ENCODE peak calls at places on chromosomes 12 and 14, in four cellular contexts. G, V, O and Q are unnamed samples.

GRCh38 chr12:19066471-19067001 is 63.0 kb upstream of the PLEKHA5 start:
- DNase-seq in V (no peak), O (no peak), G (no peak), Q (no peak)

GRCh38 chr14:63624701-63625100 is 17.0 kb downstream of the WDR89 start:
- DNase-seq in G (no peak), O (no peak), V (no peak), Q (no peak)

GRCh38 chr12:116202940-116203339 is 74.6 kb downstream of the MED13L start:
- DNase-seq in G (peak), O (no peak), V (peak), Q (no peak)

GRCh38 chr14:73124180-73124894 is 12.0 kb upstream of the PSEN1 start:
- DNase-seq in O (peak), V (no peak), G (peak), Q (no peak)

GRCh38 chr14:100223332-100224171 is 15.4 kb upstream of the YY1 start:
- DNase-seq in V (peak), G (peak), O (no peak), Q (peak)

GRCh38 chr12:52242442-52243263 is 9.6 kb downstream of the KRT7 start:
- DNase-seq in O (no peak), V (no peak), G (no peak), Q (no peak)

GRCh38 chr12:8698132-8698829 is 490 bp downstream of the RIMKLB start:
- DNase-seq in G (peak), O (peak), V (peak), Q (peak)

GRCh38 chr12:52254180-52254964 is 20.1 kb upstream of the KRT86 start:
- DNase-seq in O (no peak), G (no peak), V (no peak), Q (no peak)

GRCh38 chr12:81987351-81987750 is 228.2 kb upstream of the PPFIA2 start:
- DNase-seq in G (no peak), V (no peak), O (no peak), Q (no peak)

GRCh38 chr14:97104029-97104428 is 306.8 kb downstream of the VRK1 start:
- DNase-seq in V (no peak), O (no peak), G (no peak), Q (no peak)

GRCh38 chr14:88452231-88452630 is 66.8 kb downstream of the SPATA7 start:
- DNase-seq in V (no peak), G (peak), O (no peak), Q (no peak)

GRCh38 chr14:51849095-51849494 is 11.3 kb upstream of the GNG2 start:
- DNase-seq in G (no peak), O (no peak), V (peak), Q (no peak)

GRCh38 chr14:92513966-92514843 is 624 bp downstream of the RIN3 start:
- DNase-seq in V (peak), O (peak), G (peak), Q (peak)

GRCh38 chr14:93926873-93927571 is at the start of gene FAM181A:
- DNase-seq in G (no peak), O (no peak), V (no peak), Q (peak)

GRCh38 chr12:45928309-45928708 is 62.1 kb downstream of the SCAF11 start:
- DNase-seq in G (no peak), V (no peak), O (no peak), Q (no peak)

GRCh38 chr12:116434155-116435065 is 124.8 kb upstream of the MAP1LC3B2 start:
- DNase-seq in G (peak), O (peak), V (peak), Q (peak)

GRCh38 chr12:108798551-108799221 is 58.7 kb downstream of the SSH1 start:
- DNase-seq in G (no peak), V (peak), O (no peak), Q (no peak)

GRCh38 chr12:127133675-127134335 is 1133.2 kb upstream of the TMEM132C start:
- DNase-seq in O (peak), V (no peak), G (peak), Q (no peak)

GRCh38 chr14:103859416-103860202 is 12.2 kb upstream of the PPP1R13B start:
- DNase-seq in O (no peak), G (no peak), V (no peak), Q (no peak)

GRCh38 chr14:73752297-73752992 is 38.3 kb upstream of the PNMA1 start:
- DNase-seq in V (peak), O (peak), G (peak), Q (peak)

GRCh38 chr14:93978735-93979134 is 2.4 kb upstream of the ASB2 start:
- DNase-seq in G (no peak), O (no peak), V (no peak), Q (no peak)

GRCh38 chr12:12872139-12872933 is 19.0 kb upstream of the GPRC5A start:
- DNase-seq in G (peak), V (peak), O (peak), Q (no peak)

GRCh38 chr14:88421286-88421685 is 35.8 kb downstream of the SPATA7 start:
- DNase-seq in G (no peak), O (no peak), V (peak), Q (no peak)

GRCh38 chr12:3752096-3752709 is 706 bp downstream of the CRACR2A start:
- DNase-seq in V (no peak), G (no peak), O (peak), Q (no peak)

GRCh38 chr12:122125452-122126341 is 47.1 kb downstream of the MLXIP start:
- DNase-seq in G (no peak), O (no peak), V (no peak), Q (no peak)

GRCh38 chr14:21070610-21071224 is 613 bp downstream of the ARHGEF40 start:
- DNase-seq in V (peak), G (peak), O (peak), Q (peak)

GRCh38 chr12:120542166-120542565 is 8.0 kb downstream of the RNF10 start:
- DNase-seq in O (no peak), G (no peak), V (no peak), Q (no peak)

GRCh38 chr12:82361461-82361915 is 3.2 kb downstream of the METTL25 start:
- DNase-seq in V (no peak), G (peak), O (peak), Q (no peak)

GRCh38 chr14:34356267-34356660 is 105.8 kb downstream of the SPTSSA start:
- DNase-seq in O (no peak), G (no peak), V (peak), Q (no peak)

GRCh38 chr12:108772247-108772646 is 40.9 kb upstream of the CORO1C start:
- DNase-seq in O (no peak), V (no peak), G (peak), Q (no peak)

GRCh38 chr12:132773077-132774020 is 11.7 kb upstream of the ANKLE2 start:
- DNase-seq in G (no peak), V (no peak), O (no peak), Q (no peak)

GRCh38 chr12:76883151-76883550 is 4.3 kb upstream of the CSRP2 start:
- DNase-seq in O (no peak), G (no peak), V (peak), Q (no peak)

GRCh38 chr14:104149617-104150141 is 11.3 kb downstream of the KIF26A start:
- DNase-seq in O (peak), G (peak), V (no peak), Q (peak)

GRCh38 chr12:47079894-47080724 is at the start of gene AMIGO2:
- DNase-seq in V (peak), O (peak), G (peak), Q (peak)

GRCh38 chr14:105700622-105701288 is 174.4 kb downstream of the TMEM121 start:
- DNase-seq in G (no peak), V (no peak), O (no peak), Q (no peak)

DNA sequence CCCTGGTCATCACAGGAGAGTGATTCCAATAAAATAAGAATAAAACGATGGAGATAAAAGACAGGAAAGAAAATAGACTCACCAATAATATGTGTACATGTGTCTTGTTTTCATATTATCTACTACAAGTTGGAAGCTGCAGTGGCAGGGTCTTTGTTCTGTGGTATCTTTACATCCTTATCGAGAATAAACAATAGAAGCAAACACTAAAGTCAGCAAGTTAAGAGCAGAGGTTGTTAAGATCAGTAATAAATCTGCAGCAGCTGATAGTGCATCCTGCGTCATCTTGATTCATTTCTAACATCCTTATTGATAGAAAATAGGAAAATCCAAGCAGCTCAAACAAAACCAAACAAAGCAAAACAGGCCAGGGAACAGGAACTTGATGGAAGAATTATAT is 107.4 kb downstream of the RPS29 start:
- DNase-seq in V (no peak), O (no peak), G (no peak), Q (no peak)
- H2AFZ ChIP-seq in V (no peak), O (no peak), G (peak), Q (peak)

GRCh38 chr12:1398673-1399072 is 195.7 kb downstream of the FBXL14 start:
- DNase-seq in G (peak), O (no peak), V (peak), Q (no peak)
- TF ChIP-seq CTCF in G (no peak), O (no peak), V (peak), Q (no peak)

GRCh38 chr12:11834104-11834812 is 184.8 kb downstream of the ETV6 start:
- DNase-seq in G (no peak), O (peak), V (peak), Q (no peak)
- H2AFZ ChIP-seq in G (no peak), O (no peak), V (no peak), Q (no peak)

GRCh38 chr12:66352197-66352596 is 49.9 kb downstream of the HELB start:
- DNase-seq in O (peak), V (peak), G (peak), Q (peak)
- TF ChIP-seq CTCF in O (peak), V (peak), G (peak), Q (peak)

DNA sequence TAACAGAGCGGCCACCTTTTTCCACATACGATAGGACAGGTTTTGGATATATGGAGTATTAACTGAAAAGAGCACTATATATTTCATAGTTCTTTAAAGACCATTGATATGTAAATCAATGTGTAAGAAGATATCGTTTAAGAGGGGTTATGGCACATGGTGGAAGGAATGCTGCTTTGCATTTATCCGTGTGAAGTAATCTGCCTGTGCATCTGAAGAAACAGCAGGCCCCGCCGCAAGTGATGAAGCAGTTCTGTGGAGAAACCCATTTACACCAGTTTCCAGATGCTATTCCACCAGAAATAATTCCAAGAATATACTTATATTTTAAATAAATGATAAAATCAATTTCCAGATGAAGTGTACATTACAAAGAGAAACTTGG is 72.4 kb downstream of the BICD1 start:
- DNase-seq in G (no peak), O (no peak), V (no peak), Q (no peak)
- H2AFZ ChIP-seq in G (no peak), O (no peak), V (no peak), Q (no peak)

GRCh38 chr14:64974563-64974962 is 2.4 kb upstream of the RAB15 start:
- DNase-seq in O (peak), G (peak), V (no peak), Q (peak)
- TF ChIP-seq CTCF in O (no peak), G (no peak), V (no peak), Q (no peak)

DNA sequence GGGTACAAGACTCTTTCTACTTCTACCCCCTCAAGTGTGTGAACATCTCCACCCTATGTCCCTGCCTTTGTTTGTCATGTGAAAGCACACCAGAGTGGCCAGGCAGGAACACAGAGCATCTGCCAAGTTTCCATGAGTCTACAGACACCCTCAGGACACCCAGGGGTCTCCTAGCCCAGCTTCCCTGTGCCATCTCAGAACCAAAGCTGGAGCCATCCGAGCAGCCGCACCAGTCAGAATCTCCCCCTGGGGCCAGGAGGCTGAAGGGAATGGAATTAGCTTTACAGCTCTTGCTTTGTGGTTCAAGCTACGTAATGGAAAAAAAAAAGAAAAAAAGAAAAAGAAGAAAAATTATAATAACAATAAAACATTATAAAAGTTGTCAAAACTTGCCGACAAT is 37.3 kb downstream of the TBX5 start:
- DNase-seq in G (no peak), V (no peak), O (no peak), Q (no peak)
- H2AFZ ChIP-seq in G (no peak), V (no peak), O (no peak), Q (no peak)

GRCh38 chr12:55727643-55728184 is 1.1 kb downstream of the CD63 start:
- DNase-seq in V (peak), G (peak), O (no peak), Q (peak)

GRCh38 chr12:55730447-55730820 is 1.6 kb upstream of the CD63 start:
- DNase-seq in V (no peak), G (no peak), O (no peak), Q (no peak)

GRCh38 chr12:55729592-55730446 is 1.0 kb upstream of the CD63 start:
- DNase-seq in O (peak), G (peak), V (peak), Q (peak)

GRCh38 chr12:55728185-55728931 is 451 bp downstream of the CD63 start:
- DNase-seq in V (peak), O (no peak), G (peak), Q (peak)

DNA sequence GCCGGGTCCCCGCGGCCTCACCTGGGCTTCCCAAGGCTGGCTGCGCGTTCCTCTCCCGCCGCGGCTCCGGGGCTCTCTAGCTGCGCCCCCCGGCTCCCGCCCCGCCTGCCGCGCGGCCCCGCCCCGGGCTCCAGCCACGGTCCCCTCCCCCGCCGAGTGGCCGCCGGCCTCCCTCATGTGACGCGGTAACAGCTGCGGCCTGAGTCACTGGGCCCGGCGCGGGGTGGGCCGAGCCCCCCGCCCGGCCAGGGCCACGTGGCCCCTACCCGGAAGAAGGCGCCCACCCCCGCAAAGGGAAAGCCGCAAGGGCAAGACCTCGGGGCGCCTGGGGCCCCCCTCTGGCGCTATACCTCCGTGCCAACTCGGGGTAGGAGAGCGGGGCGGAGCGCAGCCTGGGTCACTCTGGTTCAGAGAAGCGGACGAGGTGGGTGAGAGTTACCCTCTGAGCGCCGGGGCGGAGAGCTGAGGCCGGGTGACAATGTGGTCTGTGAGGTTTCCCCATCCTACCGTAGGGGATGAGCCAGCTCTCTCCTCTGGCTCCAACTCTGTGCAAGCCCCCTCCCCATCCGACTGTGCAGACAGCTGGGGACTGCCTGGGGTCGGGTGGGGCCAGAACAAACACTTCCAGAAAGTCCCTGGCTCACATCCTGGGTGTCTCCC is at the start of gene CD63:
- DNase-seq in O (peak), G (peak), V (peak), Q (peak)
- TF ChIP-seq CTCF in O (no peak), G (no peak), V (no peak), Q (no peak)

GRCh38 chr12:15712160-15712559 is 77.0 kb downstream of the EPS8 start:
- DNase-seq in V (no peak), G (no peak), O (no peak), Q (no peak)
- H2AFZ ChIP-seq in V (no peak), G (no peak), O (no peak), Q (no peak)